ENCODE peak calls at places on chromosomes 16 and 17, in seven cellular contexts. U is mammary epithelial cell, M is OCI-LY7, I is IMR-90, S is osteoblast, L is neuronal stem cell, R is mesenchymal stem cell. H is an unnamed sample.

GRCh38 chr17:66359351-66359750 is 56.9 kb downstream of the PRKCA start:
- DNase-seq in U (no peak), M (no peak), I (no peak), S (no peak), L (no peak), R (no peak), H (no peak)

GRCh38 chr17:75694536-75694935 is 26.7 kb upstream of the ITGB4 start:
- DNase-seq in U (no peak), M (no peak), I (no peak), S (no peak), L (no peak), R (no peak), H (no peak)

GRCh38 chr17:37043201-37043600 is 94.4 kb downstream of the AATF start:
- DNase-seq in U (no peak), M (no peak), I (peak), S (no peak), L (no peak), R (peak), H (no peak)

GRCh38 chr17:71084219-71084618 is 914.9 kb downstream of the KCNJ2 start:
- DNase-seq in U (peak), M (peak), I (peak), S (no peak), L (peak), R (peak), H (peak)

GRCh38 chr17:66403846-66404597 is 101.6 kb downstream of the PRKCA start:
- DNase-seq in U (no peak), M (no peak), I (peak), S (no peak), L (no peak), R (peak), H (no peak)

GRCh38 chr16:83744521-83744981 is 63.2 kb upstream of the HSBP1 start:
- DNase-seq in U (peak), M (no peak), I (peak), S (no peak), L (peak), R (peak), H (peak)

GRCh38 chr17:33055171-33055611 is 63.5 kb downstream of the SPACA3 start:
- DNase-seq in U (no peak), M (no peak), I (no peak), S (no peak), L (no peak), R (no peak), H (no peak)

GRCh38 chr17:73358668-73359067 is 46.9 kb upstream of the CDC42EP4 start:
- DNase-seq in U (no peak), M (no peak), I (no peak), S (no peak), L (no peak), R (no peak), H (no peak)

GRCh38 chr16:81796035-81796434 is 16.9 kb downstream of the PLCG2 start:
- DNase-seq in U (no peak), M (peak), I (no peak), S (no peak), L (no peak), R (no peak), H (no peak)

GRCh38 chr16:5036228-5037156 is 2.8 kb upstream of the NAGPA start:
- DNase-seq in U (no peak), M (no peak), I (no peak), S (peak), L (no peak), R (peak), H (peak)

GRCh38 chr17:49616086-49616485 is 40.4 kb downstream of the NXPH3 start:
- DNase-seq in U (no peak), M (no peak), I (no peak), S (no peak), L (no peak), R (no peak), H (no peak)

GRCh38 chr16:86481607-86482006 is 28.7 kb upstream of the FOXF1 start:
- DNase-seq in U (no peak), M (no peak), I (no peak), S (peak), L (no peak), R (no peak), H (no peak)

GRCh38 chr16:49399594-49400364 is 26.2 kb downstream of the C16orf78 start:
- DNase-seq in U (no peak), M (peak), I (no peak), S (no peak), L (no peak), R (no peak), H (peak)

GRCh38 chr16:27446721-27447120 is 44.7 kb downstream of the IL21R start:
- DNase-seq in U (no peak), M (no peak), I (no peak), S (peak), L (no peak), R (no peak), H (no peak)

GRCh38 chr16:79163666-79164377 is 436.7 kb downstream of the MAF start:
- DNase-seq in U (no peak), M (no peak), I (no peak), S (no peak), L (no peak), R (peak), H (no peak)

GRCh38 chr16:4800290-4801041 is 2.0 kb downstream of the ROGDI start:
- DNase-seq in U (peak), M (no peak), I (no peak), S (peak), L (no peak), R (no peak), H (no peak)

DNA sequence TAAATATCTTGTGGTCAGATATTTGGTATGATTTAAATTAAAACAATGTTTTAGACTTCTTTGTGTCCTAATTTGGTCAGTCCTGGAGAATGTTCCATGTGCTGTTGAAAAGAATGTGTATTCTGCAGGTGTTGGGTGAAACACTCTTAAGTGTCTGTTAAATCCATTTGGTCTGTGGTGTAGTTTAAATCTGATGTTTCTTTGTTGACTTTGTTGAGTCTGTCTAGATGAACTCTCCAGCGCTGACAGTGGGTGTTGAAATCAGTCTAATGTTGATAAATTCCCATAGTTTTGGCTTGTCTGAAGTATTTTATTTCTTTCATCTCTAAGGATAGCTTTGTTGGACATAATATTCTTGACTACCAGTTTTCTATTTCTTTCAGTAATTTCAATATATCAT is 18.8 kb downstream of the TANC2 start:
- DNase-seq in U (no peak), M (no peak), I (no peak), S (no peak), L (no peak), R (no peak), H (no peak)
- H3K4me2 ChIP-seq in U (no peak), M (no peak), I (no peak), S (no peak), L (no peak), R (no peak), H (no peak)

DNA sequence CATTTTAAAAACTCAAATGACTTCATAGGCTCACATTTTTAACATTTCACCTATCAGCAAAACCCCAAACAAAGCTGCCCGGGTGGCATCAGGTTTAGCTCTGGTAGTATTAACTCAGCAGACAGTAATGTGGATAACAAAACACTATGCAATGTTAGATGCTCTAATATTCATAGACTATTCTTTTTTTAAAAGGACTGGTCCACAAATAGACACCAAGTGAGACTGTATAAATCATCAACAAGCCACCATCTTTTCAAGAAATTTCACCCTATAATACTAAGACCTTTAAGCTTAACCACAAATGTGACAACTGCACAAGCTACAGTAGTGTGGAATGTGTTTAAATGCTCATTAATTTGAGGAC is 20.2 kb downstream of the SNN start:
- DNase-seq in U (no peak), M (no peak), I (no peak), S (no peak), L (no peak), R (no peak), H (no peak)
- H3K4me2 ChIP-seq in U (no peak), M (peak), I (no peak), S (no peak), L (no peak), R (no peak), H (peak)

GRCh38 chr17:41499714-41500113 is 5.7 kb downstream of the KRT13 start:
- DNase-seq in U (no peak), M (no peak), I (no peak), S (no peak), L (no peak), R (no peak), H (no peak)

GRCh38 chr17:41498276-41498675 is 7.1 kb downstream of the KRT13 start:
- DNase-seq in U (no peak), M (no peak), I (no peak), S (no peak), L (no peak), R (peak), H (peak)

GRCh38 chr17:41496803-41497484 is 7.2 kb upstream of the KRT36 start:
- DNase-seq in U (peak), M (peak), I (peak), S (peak), L (peak), R (peak), H (peak)

GRCh38 chr17:41503202-41503601 is 2.2 kb downstream of the KRT13 start:
- DNase-seq in U (no peak), M (no peak), I (no peak), S (no peak), L (no peak), R (no peak), H (no peak)

GRCh38 chr17:41500131-41500911 is 5.1 kb downstream of the KRT13 start:
- DNase-seq in U (peak), M (no peak), I (peak), S (peak), L (no peak), R (peak), H (no peak)
- H3K4me2 ChIP-seq in U (peak), M (no peak), I (no peak), S (no peak), L (no peak), R (no peak), H (no peak)

DNA sequence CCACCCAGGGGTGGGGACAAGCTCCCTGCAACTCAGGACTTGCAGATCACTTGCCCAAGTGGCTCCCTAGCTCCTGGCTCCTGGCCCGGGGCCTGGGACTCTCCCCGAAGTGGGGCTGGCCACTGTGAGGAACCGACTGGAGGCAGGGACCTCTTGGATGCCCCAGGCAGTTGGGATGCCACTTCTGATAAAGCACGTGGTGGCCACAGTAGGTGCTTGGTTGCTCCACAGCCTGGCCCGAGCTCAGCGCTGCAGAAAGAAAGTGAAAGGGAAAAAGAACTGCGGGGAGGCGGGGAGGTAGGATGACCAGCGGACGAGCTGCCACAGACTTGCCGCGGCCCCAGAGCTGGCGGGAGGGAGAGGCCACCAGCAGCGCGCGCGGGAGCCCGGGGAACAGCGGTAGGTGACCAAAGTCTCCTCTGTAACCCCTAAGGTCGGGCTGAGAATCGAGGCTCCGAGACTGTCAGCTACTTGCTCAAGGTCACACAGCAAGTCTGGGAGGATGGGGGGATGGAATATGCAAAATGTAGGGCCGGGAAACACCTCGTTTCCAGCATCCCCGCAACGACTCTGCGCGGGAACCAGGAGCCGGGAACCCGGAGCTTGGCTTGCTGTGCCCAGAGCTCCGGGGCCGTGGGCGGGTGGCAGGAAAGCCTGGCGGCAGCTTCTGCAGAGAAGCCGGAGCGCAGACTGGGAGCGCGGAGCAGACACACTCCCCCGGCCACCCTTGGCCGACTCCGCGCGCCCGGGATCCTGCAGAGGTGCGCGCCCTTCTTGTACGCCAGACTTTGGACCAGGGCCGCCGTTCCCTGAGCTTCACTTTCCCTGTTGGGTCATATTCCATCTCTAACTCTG is 1.9 kb downstream of the CIITA start:
- DNase-seq in U (peak), M (peak), I (peak), S (peak), L (no peak), R (peak), H (peak)
- H3K4me2 ChIP-seq in U (peak), M (peak), I (peak), S (peak), L (no peak), R (no peak), H (peak)

GRCh38 chr16:8583712-8584111 is 6.6 kb downstream of the TMEM114 start:
- DNase-seq in U (no peak), M (no peak), I (no peak), S (no peak), L (no peak), R (no peak), H (no peak)
- H3K4me2 ChIP-seq in U (no peak), M (no peak), I (no peak), S (no peak), L (no peak), R (no peak), H (no peak)